ENCODE peak calls at places on chromosomes 2 and 18, in four cellular contexts. W, L, U and P are unnamed samples.

GRCh38 chr2:106858810-106859209 is 27.2 kb downstream of the ST6GAL2 start:
- DNase-seq in W (no peak), L (no peak), U (no peak), P (no peak)

GRCh38 chr2:129376404-129377077 is 602.9 kb upstream of the RAB6C start:
- DNase-seq in W (no peak), L (no peak), U (no peak), P (no peak)

GRCh38 chr18:36457683-36458082 is 160.2 kb downstream of the FHOD3 start:
- DNase-seq in W (no peak), L (no peak), U (no peak), P (no peak)

GRCh38 chr2:15760232-15760890 is 168.7 kb downstream of the DDX1 start:
- DNase-seq in W (no peak), L (no peak), U (no peak), P (no peak)

GRCh38 chr18:70373062-70373519 is 84.2 kb downstream of the SOCS6 start:
- DNase-seq in W (no peak), L (no peak), U (no peak), P (no peak)

GRCh38 chr2:130760754-130761751 is 5.7 kb downstream of the AMER3 start:
- DNase-seq in W (no peak), L (no peak), U (no peak), P (no peak)

GRCh38 chr2:66667288-66667780 is 232.4 kb downstream of the MEIS1 start:
- DNase-seq in W (no peak), L (no peak), U (no peak), P (no peak)

GRCh38 chr18:48456838-48457237 is 47.7 kb upstream of the ZBTB7C start:
- DNase-seq in W (no peak), L (no peak), U (no peak), P (no peak)

GRCh38 chr2:15772196-15772595 is 168.2 kb upstream of the MYCN start:
- DNase-seq in W (no peak), L (no peak), U (no peak), P (no peak)

GRCh38 chr2:55620123-55620779 is 2.8 kb upstream of the PPP4R3B start:
- DNase-seq in W (no peak), L (peak), U (no peak), P (no peak)

GRCh38 chr2:68561372-68561771 is 82.0 kb upstream of the PROKR1 start:
- DNase-seq in W (no peak), L (no peak), U (no peak), P (no peak)

GRCh38 chr18:69727912-69728572 is 219.6 kb downstream of the CD226 start:
- DNase-seq in W (no peak), L (no peak), U (no peak), P (no peak)

GRCh38 chr2:143123911-143124310 is 5.3 kb upstream of the ARHGAP15 start:
- DNase-seq in W (no peak), L (no peak), U (no peak), P (no peak)

GRCh38 chr2:237888389-237888788 is 29.0 kb downstream of the RAMP1 start:
- DNase-seq in W (no peak), L (no peak), U (no peak), P (no peak)

GRCh38 chr2:113877651-113878594 is 12.0 kb upstream of the ACTR3 start:
- DNase-seq in W (no peak), L (no peak), U (no peak), P (no peak)

GRCh38 chr18:11245889-11246288 is 96.5 kb upstream of the PIEZO2 start:
- DNase-seq in W (no peak), L (no peak), U (no peak), P (no peak)

GRCh38 chr2:164028764-164029534 is 293.1 kb upstream of the FIGN start:
- DNase-seq in W (no peak), L (no peak), U (no peak), P (no peak)

GRCh38 chr2:12300019-12300602 is 416.6 kb upstream of the TRIB2 start:
- DNase-seq in W (no peak), L (no peak), U (no peak), P (no peak)

GRCh38 chr2:160394153-160394552 is 99.5 kb downstream of the RBMS1 start:
- DNase-seq in W (no peak), L (no peak), U (no peak), P (no peak)

GRCh38 chr18:74654637-74655036 is 57.0 kb downstream of the ZNF407 start:
- DNase-seq in W (no peak), L (no peak), U (no peak), P (no peak)

GRCh38 chr2:148549001-148549400 is 95.5 kb upstream of the EPC2 start:
- DNase-seq in W (no peak), L (no peak), U (no peak), P (no peak)

GRCh38 chr2:238947920-238948710 is 100.2 kb downstream of the TWIST2 start:
- DNase-seq in W (no peak), L (no peak), U (peak), P (no peak)

GRCh38 chr2:53450885-53451284 is 316.7 kb upstream of the CHAC2 start:
- DNase-seq in W (no peak), L (peak), U (no peak), P (no peak)

GRCh38 chr2:45830322-45830721 is 178.8 kb downstream of the PRKCE start:
- DNase-seq in W (no peak), L (no peak), U (no peak), P (no peak)

GRCh38 chr18:59952283-59953007 is 52.6 kb downstream of the PMAIP1 start:
- DNase-seq in W (no peak), L (no peak), U (no peak), P (no peak)

GRCh38 chr2:47346669-47347068 is 56.3 kb upstream of the MSH2 start:
- DNase-seq in W (no peak), L (no peak), U (no peak), P (no peak)

GRCh38 chr18:10086458-10086857 is 172.6 kb downstream of the VAPA start:
- DNase-seq in W (no peak), L (no peak), U (no peak), P (no peak)

GRCh38 chr2:168825149-168825548 is 22.7 kb downstream of the NOSTRIN start:
- DNase-seq in W (no peak), L (no peak), U (no peak), P (no peak)

GRCh38 chr2:88184762-88185161 is 14.6 kb downstream of the THNSL2 start:
- DNase-seq in W (no peak), L (no peak), U (no peak), P (no peak)

GRCh38 chr2:172572981-172573380 is 17.1 kb downstream of the PDK1 start:
- DNase-seq in W (no peak), L (no peak), U (no peak), P (no peak)

GRCh38 chr2:75276093-75277055 is 77.1 kb upstream of the TACR1 start:
- DNase-seq in W (no peak), L (no peak), U (no peak), P (no peak)

GRCh38 chr2:20182241-20182931 is 42.5 kb downstream of the SDC1 start:
- DNase-seq in W (no peak), L (peak), U (no peak), P (no peak)

GRCh38 chr18:31741096-31741735 is 19.5 kb downstream of the SLC25A52 start:
- DNase-seq in W (no peak), L (peak), U (peak), P (no peak)

GRCh38 chr2:18834341-18834740 is 245.0 kb upstream of the NT5C1B start:
- DNase-seq in W (no peak), L (no peak), U (no peak), P (no peak)

GRCh38 chr2:219474285-219475060 is 24.2 kb upstream of the GMPPA start:
- DNase-seq in W (no peak), L (no peak), U (no peak), P (no peak)